ENCODE peak calls at places on chromosomes 6 and 20, in five cellular contexts. U, L, W, M and B are unnamed samples.

GRCh38 chr6:48986803-48987202 is 476.2 kb downstream of the MMUT start:
- DNase-seq in W (no peak), U (no peak), M (no peak), L (peak), B (no peak)

GRCh38 chr6:1614767-1615650 is 5.3 kb downstream of the FOXC1 start:
- DNase-seq in U (no peak), L (no peak), M (no peak), W (no peak), B (no peak)

GRCh38 chr6:68008445-68008844 is 626.6 kb upstream of the ADGRB3 start:
- DNase-seq in M (no peak), W (no peak), U (no peak), L (peak), B (no peak)

GRCh38 chr20:64158346-64159285 is 5.6 kb upstream of the MYT1 start:
- DNase-seq in U (no peak), L (no peak), M (no peak), W (no peak), B (no peak)

GRCh38 chr20:25178563-25179438 is 16.7 kb upstream of the ENTPD6 start:
- DNase-seq in M (no peak), U (peak), L (peak), W (peak), B (peak)

GRCh38 chr6:24583463-24584389 is 62.3 kb downstream of the KIAA0319 start:
- DNase-seq in W (peak), U (peak), L (peak), M (peak), B (peak)

GRCh38 chr20:2521369-2522305 is 12.9 kb upstream of the ZNF343 start:
- DNase-seq in L (peak), W (peak), M (no peak), U (no peak), B (no peak)

GRCh38 chr20:24773751-24774201 is 175.3 kb upstream of the CST7 start:
- DNase-seq in M (no peak), L (peak), W (peak), U (no peak), B (no peak)

GRCh38 chr6:1001655-1002349 is 308.9 kb upstream of the EXOC2 start:
- DNase-seq in L (no peak), M (no peak), W (peak), U (no peak), B (no peak)

GRCh38 chr6:167706313-167707109 is 120.2 kb upstream of the AFDN start:
- DNase-seq in U (no peak), L (peak), W (no peak), M (no peak), B (no peak)

GRCh38 chr6:72287801-72288200 is 334.1 kb upstream of the KCNQ5 start:
- DNase-seq in U (no peak), W (no peak), M (no peak), L (no peak), B (no peak)

GRCh38 chr6:154410619-154411044 is 54.0 kb upstream of the IPCEF1 start:
- DNase-seq in U (peak), L (no peak), W (peak), M (no peak), B (peak)

GRCh38 chr6:36997811-36998722 is 7.4 kb upstream of the FGD2 start:
- DNase-seq in W (no peak), M (no peak), U (peak), L (no peak), B (no peak)

GRCh38 chr6:169839029-169839481 is 87.6 kb downstream of the ERMARD start:
- DNase-seq in W (no peak), M (peak), L (no peak), U (peak), B (peak)

GRCh38 chr6:168709440-168709839 is 268.5 kb downstream of the SMOC2 start:
- DNase-seq in L (no peak), M (no peak), W (no peak), U (no peak), B (no peak)

GRCh38 chr6:26322645-26323482 is 42.1 kb upstream of the BTN3A2 start:
- DNase-seq in W (peak), M (no peak), L (peak), U (no peak), B (peak)

GRCh38 chr6:140427842-140428241 is 1053.4 kb upstream of the CITED2 start:
- DNase-seq in M (no peak), U (no peak), L (no peak), W (no peak), B (no peak)

GRCh38 chr6:166145751-166146150 is 21.9 kb downstream of the TBXT start:
- DNase-seq in W (peak), L (no peak), M (no peak), U (no peak), B (no peak)

GRCh38 chr6:92427408-92427905 is 991.9 kb downstream of the EPHA7 start:
- DNase-seq in M (no peak), U (no peak), W (no peak), L (no peak), B (no peak)

GRCh38 chr20:63061051-63061531 is 54.3 kb upstream of the BHLHE23 start:
- DNase-seq in L (no peak), W (no peak), M (peak), U (peak), B (no peak)

GRCh38 chr6:106694343-106694742 is 65.0 kb downstream of the QRSL1 start:
- DNase-seq in U (no peak), L (no peak), W (no peak), M (peak), B (no peak)

GRCh38 chr6:39051399-39052122 is 3.0 kb downstream of the GLP1R start:
- DNase-seq in U (no peak), W (no peak), L (no peak), M (peak), B (no peak)

GRCh38 chr6:98904096-98904495 is 43.6 kb downstream of the FBXL4 start:
- DNase-seq in W (no peak), U (no peak), L (no peak), M (no peak), B (no peak)

GRCh38 chr6:155521719-155522118 is 66.1 kb upstream of the NOX3 start:
- DNase-seq in L (no peak), U (no peak), W (peak), M (no peak), B (no peak)

GRCh38 chr6:155528335-155528734 is 72.7 kb upstream of the NOX3 start:
- DNase-seq in M (no peak), U (no peak), L (no peak), W (no peak), B (no peak)

GRCh38 chr6:155527443-155527842 is 71.8 kb upstream of the NOX3 start:
- DNase-seq in U (no peak), W (no peak), L (no peak), M (no peak), B (no peak)

GRCh38 chr6:155523821-155524238 is 68.2 kb upstream of the NOX3 start:
- DNase-seq in U (no peak), W (no peak), L (no peak), M (no peak), B (no peak)

GRCh38 chr6:155524249-155524651 is 68.6 kb upstream of the NOX3 start:
- DNase-seq in M (no peak), U (no peak), L (no peak), W (peak), B (no peak)
- H3K27ac ChIP-seq in M (no peak), U (no peak), L (no peak), W (peak), B (no peak)

GRCh38 chr6:52307900-52308372 is 23.4 kb upstream of the MCM3 start:
- DNase-seq in W (no peak), U (no peak), M (no peak), L (peak), B (no peak)
- H3K27ac ChIP-seq in W (no peak), U (no peak), M (no peak), L (peak), B (no peak)

GRCh38 chr20:58043122-58043865 is 185.2 kb downstream of the ANKRD60 start:
- DNase-seq in M (no peak), L (no peak), U (no peak), W (no peak), B (no peak)
- H3K27ac ChIP-seq in M (no peak), L (no peak), U (no peak), W (no peak), B (no peak)

GRCh38 chr6:107786709-107787588 is 37.2 kb downstream of the SCML4 start:
- DNase-seq in M (no peak), W (no peak), U (no peak), L (peak), B (no peak)
- H3K27ac ChIP-seq in M (peak), W (no peak), U (no peak), L (peak), B (no peak)

GRCh38 chr6:114344971-114345274 is 2.1 kb upstream of the HS3ST5 start:
- DNase-seq in L (no peak), U (no peak), M (no peak), W (no peak), B (no peak)
- H3K27ac ChIP-seq in L (no peak), U (no peak), M (no peak), W (no peak), B (no peak)